ENCODE peak calls at places on chromosomes 11 and 22, in ten cellular contexts. L is KBM-7; A is body of pancreas; C is stimulated activated CD4-positive, alpha-beta T cell treated with anti-CD3 and anti-CD28 coated beads, Interleukin-12 subunit alpha, Interleukin-12 subunit beta, amount 100 ng/mL, for 4 hours; Y is Peyer's patch; N is progenitor cell of endocrine pancreas; P is stimulated activated effector memory CD8-positive, alpha-beta T cell treated with anti-CD3 and anti-CD28 coated beads, Interleukin-12 subunit alpha, Interleukin-12 subunit beta, amount 100 ng/mL, for 72 hours; Q is K562; U is fibroblast of lung; Z is H7. D is an unnamed sample.

GRCh38 chr11:134414772-134415765 is 3.0 kb upstream of the B3GAT1 start:
- DNase-seq in L (no peak), A (no peak), C (no peak), Y (no peak), N (no peak), P (no peak), Q (no peak), U (no peak), Z (peak), D (no peak)

GRCh38 chr11:59078435-59078834 is 7.7 kb upstream of the GLYATL1B start:
- DNase-seq in L (peak), A (no peak), C (no peak), Y (no peak), N (no peak), P (no peak), Q (no peak), U (no peak), Z (no peak), D (no peak)

GRCh38 chr11:32100495-32100894 is 9.6 kb downstream of the RCN1 start:
- DNase-seq in L (no peak), A (no peak), C (no peak), Y (no peak), N (no peak), P (no peak), Q (no peak), U (no peak), Z (no peak), D (no peak)

GRCh38 chr11:93287434-93287833 is 43.1 kb upstream of the DEUP1 start:
- DNase-seq in L (no peak), A (no peak), C (no peak), Y (no peak), N (no peak), P (no peak), Q (no peak), U (no peak), Z (no peak), D (no peak)

GRCh38 chr11:43632171-43632570 is 48.4 kb upstream of the HSD17B12 start:
- DNase-seq in L (no peak), A (no peak), C (no peak), Y (no peak), N (no peak), P (no peak), Q (no peak), U (no peak), Z (no peak), D (peak)

GRCh38 chr11:67060111-67060522 is 3.5 kb downstream of the RHOD start:
- DNase-seq in L (no peak), A (no peak), C (no peak), Y (no peak), N (no peak), P (no peak), Q (no peak), U (no peak), Z (no peak), D (peak)

GRCh38 chr11:34600339-34601084 is 20.4 kb upstream of the EHF start:
- DNase-seq in L (peak), A (peak), C (no peak), Y (peak), N (peak), P (no peak), Q (peak), U (no peak), Z (no peak), D (no peak)

GRCh38 chr11:9838229-9838628 is 174.4 kb downstream of the SWAP70 start:
- DNase-seq in L (no peak), A (no peak), C (no peak), Y (no peak), N (no peak), P (no peak), Q (no peak), U (peak), Z (no peak), D (no peak)

GRCh38 chr11:48167380-48167779 is 49.2 kb upstream of the OR4B1 start:
- DNase-seq in L (no peak), A (no peak), C (no peak), Y (no peak), N (no peak), P (no peak), Q (no peak), U (no peak), Z (no peak), D (peak)

GRCh38 chr22:18975434-18976196 is 39.5 kb upstream of the PRODH start:
- DNase-seq in L (no peak), A (peak), C (no peak), Y (no peak), N (no peak), P (no peak), Q (no peak), U (no peak), Z (no peak), D (no peak)

GRCh38 chr11:80084614-80085013 is 643.8 kb upstream of the TENM4 start:
- DNase-seq in L (no peak), A (no peak), C (no peak), Y (no peak), N (no peak), P (no peak), Q (no peak), U (no peak), Z (no peak), D (no peak)

GRCh38 chr11:14578551-14578956 is 58.4 kb upstream of the PSMA1 start:
- DNase-seq in L (peak), A (no peak), C (no peak), Y (peak), N (no peak), P (peak), Q (peak), U (peak), Z (no peak), D (no peak)

D was measured in hepatic stellate cell.